ENCODE peak calls at places on chromosomes 16 and 17, in ten cellular contexts. One of them, this sample, is unnamed.

GRCh38 chr16:54177857-54178490 is 108.6 kb downstream of the IRX3 start:
- ATAC-seq in IMR-90: no peak
- ATAC-seq in K562: no peak
- ATAC-seq in HCT116: no peak
- ATAC-seq in HepG2: no peak
- ATAC-seq in body of pancreas: no peak
- ATAC-seq in right lobe of liver: no peak
- ATAC-seq in heart left ventricle: peak; percentile 41
- ATAC-seq in GM12878: no peak
- ATAC-seq in A549: no peak
- ATAC-seq in this sample: no peak

GRCh38 chr16:56245197-56245596 is 53.9 kb downstream of the GNAO1 start:
- ATAC-seq in IMR-90: no peak
- ATAC-seq in K562: no peak
- ATAC-seq in HCT116: no peak
- ATAC-seq in HepG2: no peak
- ATAC-seq in body of pancreas: no peak
- ATAC-seq in right lobe of liver: no peak
- ATAC-seq in heart left ventricle: no peak
- ATAC-seq in GM12878: no peak
- ATAC-seq in A549: no peak
- ATAC-seq in this sample: no peak

GRCh38 chr17:72510454-72511016 is 389.7 kb downstream of the SOX9 start:
- ATAC-seq in IMR-90: peak; percentile 15
- ATAC-seq in K562: no peak
- ATAC-seq in HCT116: peak; percentile 29
- ATAC-seq in HepG2: peak; percentile 50
- ATAC-seq in body of pancreas: no peak
- ATAC-seq in right lobe of liver: no peak
- ATAC-seq in heart left ventricle: no peak
- ATAC-seq in GM12878: peak; percentile 80
- ATAC-seq in A549: peak; percentile 43
- ATAC-seq in this sample: no peak

GRCh38 chr16:27726621-27727275 is 176.8 kb downstream of the KATNIP start:
- ATAC-seq in IMR-90: no peak
- ATAC-seq in K562: no peak
- ATAC-seq in HCT116: no peak
- ATAC-seq in HepG2: no peak
- ATAC-seq in body of pancreas: no peak
- ATAC-seq in right lobe of liver: peak; percentile 35
- ATAC-seq in heart left ventricle: no peak
- ATAC-seq in GM12878: no peak
- ATAC-seq in A549: no peak
- ATAC-seq in this sample: no peak

GRCh38 chr16:86672215-86672863 is 94.0 kb downstream of the FOXL1 start:
- ATAC-seq in IMR-90: no peak
- ATAC-seq in K562: no peak
- ATAC-seq in HCT116: no peak
- ATAC-seq in HepG2: no peak
- ATAC-seq in body of pancreas: no peak
- ATAC-seq in right lobe of liver: no peak
- ATAC-seq in heart left ventricle: no peak
- ATAC-seq in GM12878: no peak
- ATAC-seq in A549: no peak
- ATAC-seq in this sample: no peak

GRCh38 chr17:11245792-11246191 is 4.8 kb downstream of the SHISA6 start:
- ATAC-seq in IMR-90: no peak
- ATAC-seq in K562: no peak
- ATAC-seq in HCT116: no peak
- ATAC-seq in HepG2: no peak
- ATAC-seq in body of pancreas: no peak
- ATAC-seq in right lobe of liver: no peak
- ATAC-seq in heart left ventricle: no peak
- ATAC-seq in GM12878: no peak
- ATAC-seq in A549: no peak
- ATAC-seq in this sample: no peak

GRCh38 chr16:16917201-16917600 is 538.3 kb downstream of the NPIPA7 start:
- ATAC-seq in IMR-90: no peak
- ATAC-seq in K562: no peak
- ATAC-seq in HCT116: no peak
- ATAC-seq in HepG2: no peak
- ATAC-seq in body of pancreas: no peak
- ATAC-seq in right lobe of liver: no peak
- ATAC-seq in heart left ventricle: no peak
- ATAC-seq in GM12878: no peak
- ATAC-seq in A549: no peak
- ATAC-seq in this sample: no peak

GRCh38 chr16:89095401-89095974 is 1.8 kb downstream of the ACSF3 start:
- ATAC-seq in IMR-90: no peak
- ATAC-seq in K562: no peak
- ATAC-seq in HCT116: no peak
- ATAC-seq in HepG2: no peak
- ATAC-seq in body of pancreas: no peak
- ATAC-seq in right lobe of liver: no peak
- ATAC-seq in heart left ventricle: no peak
- ATAC-seq in GM12878: no peak
- ATAC-seq in A549: no peak
- ATAC-seq in this sample: no peak

GRCh38 chr16:58500329-58501241 is 642 bp downstream of the NDRG4 start:
- ATAC-seq in IMR-90: peak; percentile 15
- ATAC-seq in K562: no peak
- ATAC-seq in HCT116: peak; percentile 23
- ATAC-seq in HepG2: peak; percentile 48
- ATAC-seq in body of pancreas: peak; percentile 2
- ATAC-seq in right lobe of liver: peak; percentile 10
- ATAC-seq in heart left ventricle: peak; percentile 1
- ATAC-seq in GM12878: peak; percentile 38
- ATAC-seq in A549: peak; percentile 5
- ATAC-seq in this sample: no peak

GRCh38 chr17:18916816-18917496 is 35.0 kb upstream of the SLC5A10 start:
- ATAC-seq in IMR-90: peak; percentile 32
- ATAC-seq in K562: no peak
- ATAC-seq in HCT116: no peak
- ATAC-seq in HepG2: no peak
- ATAC-seq in body of pancreas: no peak
- ATAC-seq in right lobe of liver: no peak
- ATAC-seq in heart left ventricle: no peak
- ATAC-seq in GM12878: no peak
- ATAC-seq in A549: no peak
- ATAC-seq in this sample: no peak

GRCh38 chr16:10388987-10389386 is 3.1 kb downstream of the ATF7IP2 start:
- ATAC-seq in IMR-90: no peak
- ATAC-seq in K562: no peak
- ATAC-seq in HCT116: no peak
- ATAC-seq in HepG2: no peak
- ATAC-seq in body of pancreas: no peak
- ATAC-seq in right lobe of liver: no peak
- ATAC-seq in heart left ventricle: no peak
- ATAC-seq in GM12878: no peak
- ATAC-seq in A549: no peak
- ATAC-seq in this sample: no peak

GRCh38 chr17:16428098-16428882 is 12.9 kb downstream of the TRPV2 start:
- ATAC-seq in IMR-90: peak; percentile 89
- ATAC-seq in K562: peak; percentile 95
- ATAC-seq in HCT116: peak; percentile 97
- ATAC-seq in HepG2: peak; percentile 87
- ATAC-seq in body of pancreas: peak; percentile 74
- ATAC-seq in right lobe of liver: peak; percentile 81
- ATAC-seq in heart left ventricle: peak; percentile 67
- ATAC-seq in GM12878: peak; percentile 93
- ATAC-seq in A549: peak; percentile 83
- ATAC-seq in this sample: peak; percentile 78

GRCh38 chr16:142405-142804 is 3.9 kb upstream of the NPRL3 start:
- ATAC-seq in IMR-90: no peak
- ATAC-seq in K562: no peak
- ATAC-seq in HCT116: no peak
- ATAC-seq in HepG2: peak; percentile 27
- ATAC-seq in body of pancreas: no peak
- ATAC-seq in right lobe of liver: no peak
- ATAC-seq in heart left ventricle: no peak
- ATAC-seq in GM12878: no peak
- ATAC-seq in A549: no peak
- ATAC-seq in this sample: no peak

GRCh38 chr16:143047-143446 is 4.6 kb upstream of the NPRL3 start:
- ATAC-seq in IMR-90: no peak
- ATAC-seq in K562: peak; percentile 75
- ATAC-seq in HCT116: no peak
- ATAC-seq in HepG2: peak; percentile 11
- ATAC-seq in body of pancreas: no peak
- ATAC-seq in right lobe of liver: no peak
- ATAC-seq in heart left ventricle: no peak
- ATAC-seq in GM12878: no peak
- ATAC-seq in A549: no peak
- ATAC-seq in this sample: no peak

GRCh38 chr16:144797-145252 is 6.4 kb upstream of the NPRL3 start:
- ATAC-seq in IMR-90: no peak
- ATAC-seq in K562: peak; percentile 19
- ATAC-seq in HCT116: no peak
- ATAC-seq in HepG2: no peak
- ATAC-seq in body of pancreas: no peak
- ATAC-seq in right lobe of liver: no peak
- ATAC-seq in heart left ventricle: no peak
- ATAC-seq in GM12878: no peak
- ATAC-seq in A549: no peak
- ATAC-seq in this sample: no peak

GRCh38 chr16:140175-140857 is 1.8 kb upstream of the NPRL3 start:
- ATAC-seq in IMR-90: no peak
- ATAC-seq in K562: no peak
- ATAC-seq in HCT116: no peak
- ATAC-seq in HepG2: no peak
- ATAC-seq in body of pancreas: no peak
- ATAC-seq in right lobe of liver: no peak
- ATAC-seq in heart left ventricle: no peak
- ATAC-seq in GM12878: no peak
- ATAC-seq in A549: no peak
- ATAC-seq in this sample: no peak

DNA sequence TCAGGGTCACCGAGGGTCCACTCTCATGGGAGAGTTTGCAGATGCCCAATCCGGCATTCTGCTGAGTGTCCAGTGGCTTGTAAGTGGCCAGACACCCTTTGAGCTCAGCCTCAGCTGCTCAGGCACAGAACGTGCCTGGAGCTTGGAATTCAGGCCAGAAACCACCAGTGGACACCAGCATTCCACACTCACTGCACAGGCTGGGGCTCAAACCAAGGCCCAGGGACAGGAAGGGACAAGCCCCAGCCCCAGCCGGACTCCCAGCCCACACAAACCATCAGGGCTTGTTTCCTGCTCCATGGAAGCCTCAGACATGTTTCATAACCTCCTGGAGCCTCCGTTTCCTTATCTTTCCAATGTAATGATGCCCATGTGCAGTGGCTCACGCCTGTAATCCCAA is 5.0 kb upstream of the NPRL3 start:
- ATAC-seq in IMR-90: peak; percentile 44
- ATAC-seq in K562: peak; percentile 25
- ATAC-seq in HCT116: no peak
- ATAC-seq in HepG2: peak; percentile 47
- ATAC-seq in body of pancreas: no peak
- ATAC-seq in right lobe of liver: no peak
- ATAC-seq in heart left ventricle: no peak
- ATAC-seq in GM12878: no peak
- ATAC-seq in A549: no peak
- ATAC-seq in this sample: no peak
- TF ChIP-seq POLR2A in IMR-90: no peak
- TF ChIP-seq POLR2A in K562: no peak
- TF ChIP-seq POLR2A in HCT116: no peak
- TF ChIP-seq POLR2A in HepG2: no peak
- TF ChIP-seq POLR2A in body of pancreas: no peak
- TF ChIP-seq POLR2A in right lobe of liver: no peak
- TF ChIP-seq POLR2A in heart left ventricle: no peak
- TF ChIP-seq POLR2A in GM12878: no peak
- TF ChIP-seq POLR2A in A549: no peak
- TF ChIP-seq POLR2A in this sample: no peak

GRCh38 chr17:81249233-81250040 is 10.3 kb downstream of the NDUFAF8 start:
- ATAC-seq in IMR-90: no peak
- ATAC-seq in K562: no peak
- ATAC-seq in HCT116: no peak
- ATAC-seq in HepG2: no peak
- ATAC-seq in body of pancreas: peak; percentile 54
- ATAC-seq in right lobe of liver: no peak
- ATAC-seq in heart left ventricle: no peak
- ATAC-seq in GM12878: no peak
- ATAC-seq in A549: peak; percentile 57
- ATAC-seq in this sample: no peak
- TF ChIP-seq POLR2A in IMR-90: no peak
- TF ChIP-seq POLR2A in K562: no peak
- TF ChIP-seq POLR2A in HCT116: no peak
- TF ChIP-seq POLR2A in HepG2: no peak
- TF ChIP-seq POLR2A in body of pancreas: no peak
- TF ChIP-seq POLR2A in right lobe of liver: no peak
- TF ChIP-seq POLR2A in heart left ventricle: no peak
- TF ChIP-seq POLR2A in GM12878: peak; percentile 5
- TF ChIP-seq POLR2A in A549: no peak
- TF ChIP-seq POLR2A in this sample: no peak

GRCh38 chr17:40349477-40350409 is 14.8 kb downstream of the GJD3 start:
- ATAC-seq in IMR-90: no peak
- ATAC-seq in K562: no peak
- ATAC-seq in HCT116: no peak
- ATAC-seq in HepG2: no peak
- ATAC-seq in body of pancreas: no peak
- ATAC-seq in right lobe of liver: no peak
- ATAC-seq in heart left ventricle: peak; percentile 59
- ATAC-seq in GM12878: no peak
- ATAC-seq in A549: no peak
- ATAC-seq in this sample: no peak
- TF ChIP-seq POLR2A in IMR-90: no peak
- TF ChIP-seq POLR2A in K562: no peak
- TF ChIP-seq POLR2A in HCT116: no peak
- TF ChIP-seq POLR2A in HepG2: no peak
- TF ChIP-seq POLR2A in body of pancreas: peak; percentile 10
- TF ChIP-seq POLR2A in right lobe of liver: no peak
- TF ChIP-seq POLR2A in heart left ventricle: no peak
- TF ChIP-seq POLR2A in GM12878: no peak
- TF ChIP-seq POLR2A in A549: no peak
- TF ChIP-seq POLR2A in this sample: no peak

DNA sequence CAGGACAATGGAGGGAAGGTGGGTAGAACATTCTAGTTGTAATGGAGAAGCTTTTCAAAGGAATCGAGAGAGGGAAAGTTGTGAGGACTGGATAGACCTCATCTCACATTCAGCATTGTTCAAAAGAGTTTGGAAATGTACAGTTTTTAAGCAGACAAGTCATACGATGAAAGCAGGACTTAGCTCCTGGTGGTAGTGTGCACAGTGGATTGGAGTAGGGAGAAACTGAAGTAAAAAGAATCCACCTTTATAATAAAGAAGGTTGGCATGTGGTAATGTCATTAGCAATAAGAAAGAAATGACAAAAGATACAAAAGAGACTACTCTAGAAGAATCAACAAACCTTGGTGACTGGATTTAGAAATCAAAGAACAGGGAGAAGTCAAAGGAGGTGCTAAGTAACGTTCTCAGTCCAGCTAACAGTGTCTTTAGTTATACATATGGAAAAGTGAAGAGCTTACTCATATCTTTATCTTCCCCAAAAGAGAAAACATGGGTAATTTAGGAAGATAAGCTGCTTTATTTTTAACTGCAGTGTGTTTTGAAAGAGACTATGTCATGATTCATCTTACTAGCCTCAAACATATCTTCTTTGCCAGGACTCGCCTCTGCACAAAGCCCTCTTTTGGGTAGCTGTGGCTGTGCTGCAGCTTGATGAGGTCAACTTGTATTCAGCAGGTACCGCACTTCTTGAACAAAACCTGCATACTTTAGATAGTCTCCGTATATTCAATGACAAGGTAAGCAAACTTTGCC is 18.7 kb upstream of the EVI2A start:
- ATAC-seq in IMR-90: peak; percentile 96
- ATAC-seq in K562: peak; percentile 94
- ATAC-seq in HCT116: no peak
- ATAC-seq in HepG2: no peak
- ATAC-seq in body of pancreas: no peak
- ATAC-seq in right lobe of liver: no peak
- ATAC-seq in heart left ventricle: peak; percentile 77
- ATAC-seq in GM12878: no peak
- ATAC-seq in A549: no peak
- ATAC-seq in this sample: no peak
- TF ChIP-seq POLR2A in IMR-90: no peak
- TF ChIP-seq POLR2A in K562: no peak
- TF ChIP-seq POLR2A in HCT116: no peak
- TF ChIP-seq POLR2A in HepG2: no peak
- TF ChIP-seq POLR2A in body of pancreas: no peak
- TF ChIP-seq POLR2A in right lobe of liver: no peak
- TF ChIP-seq POLR2A in heart left ventricle: no peak
- TF ChIP-seq POLR2A in GM12878: no peak
- TF ChIP-seq POLR2A in A549: no peak
- TF ChIP-seq POLR2A in this sample: no peak